ENCODE peak calls at places on chromosomes 3 and 15, in four cellular contexts. C is sigmoid colon, O is choroid plexus epithelial cell, R is left ventricle myocardium inferior. L is an unnamed sample.

GRCh38 chr15:49813615-49814014 is 192.8 kb downstream of the DTWD1 start:
- DNase-seq in C (no peak), O (no peak), R (peak; percentile 34), L (no peak)

GRCh38 chr3:133361011-133361410 is 38.8 kb upstream of the BFSP2 start:
- DNase-seq in C (no peak), O (no peak), R (no peak), L (no peak)

GRCh38 chr15:72288796-72289596 is 16.6 kb upstream of the PARP6 start:
- DNase-seq in C (no peak), O (no peak), R (no peak), L (no peak)

GRCh38 chr3:55558316-55558715 is 71.2 kb upstream of the WNT5A start:
- DNase-seq in C (no peak), O (peak; percentile 77), R (no peak), L (no peak)

GRCh38 chr15:62618432-62618831 is 424.1 kb upstream of the TPM1 start:
- DNase-seq in C (no peak), O (peak; percentile 67), R (no peak), L (peak; percentile 58)

GRCh38 chr3:139441656-139442055 is 34.7 kb downstream of the RBP2 start:
- DNase-seq in C (no peak), O (no peak), R (no peak), L (no peak)

GRCh38 chr3:99911433-99911832 is 93.8 kb downstream of the CMSS1 start:
- DNase-seq in C (no peak), O (no peak), R (no peak), L (no peak)

GRCh38 chr3:13712682-13713180 is 163.8 kb downstream of the FBLN2 start:
- DNase-seq in C (no peak), O (no peak), R (no peak), L (no peak)

GRCh38 chr15:25717861-25718504 is 145.1 kb downstream of the ATP10A start:
- DNase-seq in C (peak; percentile 55), O (no peak), R (no peak), L (no peak)

GRCh38 chr3:105885261-105885660 is 16.4 kb upstream of the CBLB start:
- DNase-seq in C (no peak), O (no peak), R (no peak), L (peak; percentile 66)

GRCh38 chr15:67521770-67522568 is 1.0 kb downstream of the C15orf61 start:
- DNase-seq in C (no peak), O (peak; percentile 43), R (no peak), L (peak; percentile 40)

GRCh38 chr3:78751266-78751665 is 1016.5 kb downstream of the ROBO1 start:
- DNase-seq in C (no peak), O (no peak), R (no peak), L (no peak)

GRCh38 chr15:69090197-69090948 is 70.1 kb upstream of the GLCE start:
- DNase-seq in C (no peak), O (peak; percentile 78), R (no peak), L (peak; percentile 80)

GRCh38 chr3:117763561-117763960 is 1054.0 kb downstream of the TUSC7 start:
- DNase-seq in C (no peak), O (no peak), R (no peak), L (no peak)
- TF ChIP-seq CTCF in C (no peak), O (no peak), R (no peak), L (no peak)

GRCh38 chr3:3177861-3178497 is 1.5 kb downstream of the CRBN start:
- DNase-seq in C (no peak), O (peak; percentile 48), R (no peak), L (peak; percentile 46)
- H3K4me3 ChIP-seq in C (peak overlapping the region; percentile 96), O (peak overlapping the region; percentile 14), R (peak overlapping the region; percentile 99), L (peak overlapping the region; percentile 86)

GRCh38 chr15:56053046-56053400 is 59.6 kb upstream of the NEDD4 start:
- DNase-seq in C (no peak), O (no peak), R (no peak), L (no peak)
- TF ChIP-seq CTCF in C (no peak), O (no peak), R (no peak), L (no peak)

GRCh38 chr3:11136116-11136515 is 18.2 kb upstream of the HRH1 start:
- DNase-seq in C (no peak), O (peak; percentile 40), R (no peak), L (peak; percentile 46)
- H3K4me3 ChIP-seq in C (no peak overlapping the region), O (no peak overlapping the region), R (no peak overlapping the region), L (no peak overlapping the region)

GRCh38 chr3:109224333-109224732 is 87.8 kb downstream of the C3orf85 start:
- DNase-seq in C (no peak), O (no peak), R (no peak), L (no peak)
- TF ChIP-seq CTCF in C (no peak), O (peak; percentile 22), R (no peak), L (peak; percentile 13)

GRCh38 chr3:159854500-159855124 is 134.0 kb upstream of the IL12A start:
- DNase-seq in C (no peak), O (peak; percentile 97), R (no peak), L (peak; percentile 89)
- H3K4me3 ChIP-seq in C (peak overlapping the region; percentile 30), O (peak overlapping the region; percentile 29), R (peak overlapping the region; percentile 62), L (peak overlapping the region; percentile 6)

GRCh38 chr3:183555541-183556081 is at the start of gene KLHL6:
- DNase-seq in C (no peak), O (no peak), R (peak; percentile 46), L (peak; percentile 21)
- TF ChIP-seq CTCF in C (no peak), O (no peak), R (no peak), L (no peak)

GRCh38 chr15:52112203-52112750 is 298 bp downstream of the BCL2L10 start:
- DNase-seq in C (no peak), O (no peak), R (no peak), L (no peak)
- H3K4me3 ChIP-seq in C (peak overlapping the region; percentile 47), O (peak overlapping the region; percentile 58), R (peak overlapping the region; percentile 62), L (peak overlapping the region; percentile 41)

GRCh38 chr3:17974206-17974841 is 231.9 kb upstream of the TBC1D5 start:
- DNase-seq in C (no peak), O (peak; percentile 21), R (no peak), L (peak; percentile 7)
- TF ChIP-seq CTCF in C (no peak), O (peak; percentile 54), R (peak; percentile 18), L (peak; percentile 39)